ENCODE peak calls at places on chromosomes 4 and X, in five cellular contexts. O, Z, H, T and M are unnamed samples. For H4K20me1, the result is how much of the 10 kb centered on the place peaks cover.

GRCh38 chrX:21373637-21374162 is 518 bp upstream of the CNKSR2 start:
- DNase-seq in O (peak), Z (no peak), H (no peak), T (no peak), M (no peak)

GRCh38 chr4:10611673-10612072 is 72.9 kb downstream of the CLNK start:
- DNase-seq in O (no peak), Z (peak), H (peak), T (peak), M (peak)

GRCh38 chr4:165331316-165331715 is 3.8 kb downstream of the MSMO1 start:
- DNase-seq in O (no peak), Z (no peak), H (no peak), T (no peak), M (no peak)

GRCh38 chr4:76757418-76757910 is 140.5 kb downstream of the SOWAHB start:
- DNase-seq in O (no peak), Z (no peak), H (no peak), T (no peak), M (no peak)

GRCh38 chrX:134948333-134949241 is 42.2 kb upstream of the SMIM10 start:
- DNase-seq in O (no peak), Z (peak), H (peak), T (peak), M (peak)

GRCh38 chrX:153767674-153768055 is 3.6 kb downstream of the PLXNB3 start:
- DNase-seq in O (no peak), Z (no peak), H (no peak), T (no peak), M (no peak)

GRCh38 chr4:86959588-86960500 is 25.0 kb downstream of the AFF1 start:
- DNase-seq in O (peak), Z (no peak), H (no peak), T (no peak), M (no peak)

GRCh38 chr4:10728016-10728415 is 43.4 kb upstream of the CLNK start:
- DNase-seq in O (no peak), Z (no peak), H (no peak), T (no peak), M (no peak)

GRCh38 chr4:145019346-145019745 is 78.7 kb downstream of the ANAPC10 start:
- DNase-seq in O (no peak), Z (no peak), H (no peak), T (no peak), M (no peak)

GRCh38 chr4:138055890-138056289 is 186.3 kb downstream of the SLC7A11 start:
- DNase-seq in O (no peak), Z (no peak), H (peak), T (peak), M (peak)

GRCh38 chr4:13903061-13903460 is 275.5 kb upstream of the BOD1L1 start:
- DNase-seq in O (no peak), Z (no peak), H (no peak), T (no peak), M (no peak)

GRCh38 chrX:49892552-49892951 is 13.3 kb downstream of the USP27X start:
- DNase-seq in O (no peak), Z (no peak), H (no peak), T (no peak), M (no peak)

GRCh38 chr4:108834787-108835384 is 72.0 kb upstream of the ETNPPL start:
- DNase-seq in O (peak), Z (peak), H (peak), T (peak), M (peak)

GRCh38 chrX:135973025-135973547 is 702 bp downstream of the MMGT1 start:
- DNase-seq in O (no peak), Z (no peak), H (peak), T (peak), M (peak)

GRCh38 chr4:67918428-67918827 is 34.6 kb upstream of the TMPRSS11D start:
- DNase-seq in O (peak), Z (peak), H (peak), T (peak), M (no peak)

GRCh38 chrX:101430457-101431078 is 22.5 kb downstream of the HNRNPH2 start:
- DNase-seq in O (no peak), Z (no peak), H (peak), T (peak), M (no peak)

GRCh38 chr4:19583827-19584569 is 667.7 kb upstream of the SLIT2 start:
- DNase-seq in O (no peak), Z (no peak), H (peak), T (no peak), M (no peak)

GRCh38 chr4:73763877-73764276 is 23.5 kb downstream of the CXCL8 start:
- DNase-seq in O (no peak), Z (no peak), H (no peak), T (no peak), M (no peak)

GRCh38 chr4:188428935-188429334 is 289.7 kb downstream of the TRIML1 start:
- DNase-seq in O (peak), Z (no peak), H (peak), T (peak), M (no peak)

GRCh38 chr4:182179105-182179504 is 64.1 kb upstream of the TENM3 start:
- DNase-seq in O (peak), Z (no peak), H (peak), T (no peak), M (peak)

GRCh38 chrX:78595901-78596502 is 63.1 kb downstream of the RTL3 start:
- DNase-seq in O (peak), Z (no peak), H (no peak), T (peak), M (no peak)

GRCh38 chrX:11461181-11462001 is 168.2 kb downstream of the AMELX start:
- DNase-seq in O (no peak), Z (no peak), H (no peak), T (no peak), M (no peak)

GRCh38 chr4:73066928-73067327 is 2.6 kb downstream of the COX18 start:
- DNase-seq in O (no peak), Z (no peak), H (no peak), T (no peak), M (no peak)

GRCh38 chr4:167986044-167986443 is 106.3 kb upstream of the ANXA10 start:
- DNase-seq in O (no peak), Z (no peak), H (no peak), T (no peak), M (no peak)

GRCh38 chrX:119655125-119655524 is 37.8 kb downstream of the SEPTIN6 start:
- DNase-seq in O (no peak), Z (no peak), H (peak), T (peak), M (peak)

GRCh38 chr4:88738146-88738545 is 40.5 kb upstream of the NAP1L5 start:
- DNase-seq in O (no peak), Z (no peak), H (no peak), T (no peak), M (no peak)

GRCh38 chrX:129115104-129115503 is 408.2 kb downstream of the SMARCA1 start:
- DNase-seq in O (peak), Z (peak), H (peak), T (peak), M (peak)

GRCh38 chr4:39626261-39626660 is 12.4 kb downstream of the SMIM14 start:
- DNase-seq in O (no peak), Z (no peak), H (no peak), T (no peak), M (no peak)

GRCh38 chrX:38699603-38700110 is 101.6 kb upstream of the MID1IP1 start:
- DNase-seq in O (no peak), Z (no peak), H (no peak), T (no peak), M (no peak)

GRCh38 chrX:71953946-71954345 is 43.3 kb downstream of the NHSL2 start:
- DNase-seq in O (no peak), Z (no peak), H (no peak), T (no peak), M (no peak)

GRCh38 chr4:48905363-48906015 is 1.1 kb downstream of the OCIAD2 start:
- DNase-seq in O (no peak), Z (no peak), H (peak), T (peak), M (peak)

GRCh38 chr4:41506071-41506470 is 31.9 kb upstream of the LIMCH1 start:
- DNase-seq in O (no peak), Z (no peak), H (no peak), T (peak), M (peak)

GRCh38 chr4:144709793-144710525 is 64.0 kb downstream of the HHIP start:
- DNase-seq in O (no peak), Z (peak), H (peak), T (peak), M (peak)

GRCh38 chr4:177322881-177323280 is 13.2 kb downstream of the NEIL3 start:
- DNase-seq in O (no peak), Z (no peak), H (no peak), T (no peak), M (peak)
- H4K20me1 ChIP-seq in O (under half), Z (under half), H (under half), T (under half), M (under half)

GRCh38 chr4:3041192-3042142 is 32.9 kb downstream of the HTT-AS start:
- DNase-seq in O (no peak), Z (no peak), H (peak), T (peak), M (peak)
- H3K4me3 ChIP-seq in O (no peak), Z (no peak), H (peak), T (peak), M (peak)

GRCh38 chr4:98890698-98891097 is 38.2 kb downstream of the EIF4E start:
- DNase-seq in O (no peak), Z (no peak), H (peak), T (no peak), M (peak)
- H4K20me1 ChIP-seq in O (under half), Z (under half), H (under half), T (under half), M (under half)

DNA sequence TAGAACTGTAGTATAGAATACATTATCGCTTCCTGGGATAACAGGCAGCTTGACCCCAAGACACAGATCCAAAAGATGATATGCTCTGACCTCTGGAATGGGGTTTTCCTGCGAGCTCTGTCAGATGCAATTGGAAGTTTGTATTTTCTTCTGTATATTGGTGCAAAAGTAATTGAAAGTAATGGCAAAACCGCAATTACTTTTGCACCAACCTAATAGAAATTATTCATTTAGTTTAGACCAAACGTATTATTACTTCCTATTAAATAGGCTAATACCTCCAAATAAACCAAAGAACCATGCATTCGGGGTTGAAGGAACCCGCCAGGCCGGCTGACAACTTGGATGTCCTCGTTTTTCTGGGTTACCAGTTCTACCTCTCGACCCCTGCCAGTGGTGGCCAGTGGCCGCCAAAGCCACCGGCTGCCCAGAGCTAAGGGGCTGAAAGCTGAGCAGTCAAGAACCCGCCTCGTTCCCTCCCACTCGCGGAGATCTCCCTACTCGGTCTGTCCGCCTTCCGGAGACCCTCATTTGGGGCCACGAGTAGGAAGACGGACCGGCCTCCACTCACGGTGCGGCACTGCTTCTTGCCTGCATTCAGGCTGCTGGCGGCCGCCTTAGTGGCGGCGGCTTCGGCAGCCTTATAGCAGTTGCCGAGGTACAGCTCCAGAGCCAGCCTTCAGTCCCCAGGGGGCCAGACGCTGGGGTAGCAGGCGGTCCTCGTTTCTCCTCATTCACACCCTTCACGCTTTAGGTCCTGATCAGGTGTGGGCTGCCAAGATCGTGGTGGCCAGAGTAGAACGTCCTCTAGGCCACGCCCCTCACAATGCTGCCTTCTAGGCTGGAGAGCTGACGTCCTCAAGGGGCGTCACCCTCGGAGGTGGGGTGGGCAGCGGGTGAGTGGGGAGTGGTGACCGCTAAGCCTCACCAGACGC is 121.9 kb downstream of the RBMX2 start:
- DNase-seq in O (peak), Z (no peak), H (no peak), T (peak), M (peak)
- H3K4me3 ChIP-seq in O (peak), Z (no peak), H (peak), T (peak), M (peak)

GRCh38 chr4:153602758-153603157 is 81.3 kb upstream of the TLR2 start:
- DNase-seq in O (no peak), Z (no peak), H (no peak), T (no peak), M (no peak)

GRCh38 chr4:153603258-153603657 is 80.8 kb upstream of the TLR2 start:
- DNase-seq in O (no peak), Z (no peak), H (no peak), T (no peak), M (no peak)

GRCh38 chr4:153603835-153604234 is 80.2 kb upstream of the TLR2 start:
- DNase-seq in O (no peak), Z (no peak), H (no peak), T (no peak), M (no peak)
- H4K20me1 ChIP-seq in O (under half), Z (under half), H (under half), T (under half), M (under half)

DNA sequence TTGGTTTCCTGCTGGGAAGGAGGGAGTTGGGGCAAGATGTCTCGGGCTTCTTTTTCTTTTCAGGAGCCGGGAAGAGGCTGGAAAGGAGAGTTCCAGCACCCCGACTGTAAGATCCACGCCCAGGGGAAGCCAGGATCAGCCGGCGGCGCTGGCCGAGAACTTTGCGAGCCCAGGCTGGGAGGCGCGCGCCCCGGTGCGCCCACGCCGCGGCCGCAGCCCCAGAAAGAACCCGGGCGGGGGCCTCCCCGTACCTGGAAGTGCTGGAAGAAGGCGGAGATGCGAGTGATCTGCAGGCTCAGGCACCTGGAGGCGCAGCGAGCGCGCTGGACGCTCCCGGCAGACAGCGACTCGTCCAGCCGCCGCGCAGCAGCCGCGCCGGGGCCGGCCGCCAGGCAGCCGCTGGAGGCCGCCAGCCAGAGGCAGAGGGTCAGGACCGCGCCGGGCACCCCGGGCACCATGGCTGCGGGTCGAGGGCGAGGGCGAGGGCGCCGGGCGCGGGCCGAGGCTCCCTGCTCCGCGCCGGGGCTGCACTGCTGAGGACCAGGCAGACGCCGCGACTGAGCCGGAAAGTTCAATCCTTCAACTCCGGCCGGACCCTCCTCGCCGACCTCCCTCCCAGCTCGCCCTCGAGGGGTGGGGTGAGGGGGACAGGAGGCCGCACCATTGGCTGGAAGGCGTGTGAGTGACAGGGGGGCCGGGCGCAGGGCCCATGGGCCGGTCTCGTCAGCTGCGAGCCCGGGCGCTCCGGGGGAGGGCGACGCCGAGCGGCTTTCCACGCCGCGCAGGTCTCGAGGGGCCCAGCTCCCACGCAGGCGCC is at the start of gene ANOS1:
- DNase-seq in O (peak), Z (no peak), H (peak), T (peak), M (peak)
- H3K4me3 ChIP-seq in O (peak), Z (no peak), H (peak), T (peak), M (no peak)

GRCh38 chrX:137195296-137195695 is 161.5 kb upstream of the GPR101 start:
- DNase-seq in O (no peak), Z (no peak), H (no peak), T (no peak), M (no peak)
- H4K20me1 ChIP-seq in O (under half), Z (under half), H (under half), T (under half), M (under half)

GRCh38 chr4:24226667-24227066 is 336.8 kb upstream of the PPARGC1A start:
- DNase-seq in O (no peak), Z (no peak), H (no peak), T (no peak), M (peak)
- H3K4me3 ChIP-seq in O (no peak), Z (no peak), H (no peak), T (no peak), M (no peak)

GRCh38 chr4:884259-884658 is 47.9 kb downstream of the GAK start:
- DNase-seq in O (no peak), Z (no peak), H (no peak), T (no peak), M (no peak)

GRCh38 chr4:887034-887763 is 44.9 kb downstream of the GAK start:
- DNase-seq in O (no peak), Z (no peak), H (no peak), T (no peak), M (no peak)

GRCh38 chr4:883377-884095 is 48.6 kb downstream of the GAK start:
- DNase-seq in O (no peak), Z (no peak), H (no peak), T (no peak), M (no peak)

GRCh38 chr4:886244-886643 is 45.9 kb downstream of the GAK start:
- DNase-seq in O (no peak), Z (no peak), H (no peak), T (no peak), M (no peak)

DNA sequence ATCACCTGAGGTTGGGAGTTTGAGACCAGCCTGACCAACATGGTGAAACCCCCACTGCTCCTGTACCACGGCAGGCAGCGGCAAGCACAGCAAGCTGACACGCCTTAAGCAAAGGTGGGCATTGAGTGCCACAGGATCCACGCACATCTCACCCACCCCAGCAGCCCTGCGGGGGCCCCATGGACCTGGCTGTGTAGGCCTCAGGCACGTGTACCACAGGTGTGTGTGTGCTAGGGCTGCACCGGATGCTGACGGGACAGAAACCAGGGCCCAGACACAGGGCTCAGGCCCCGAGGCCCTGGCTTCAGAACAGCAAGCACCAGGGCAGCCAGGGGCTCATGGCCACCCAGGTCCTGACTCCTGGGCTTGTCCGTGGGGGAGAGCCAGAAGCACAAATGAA is 46.8 kb downstream of the GAK start:
- DNase-seq in O (no peak), Z (no peak), H (no peak), T (no peak), M (no peak)
- H4K20me1 ChIP-seq in O (under half), Z (under half), H (under half), T (under half), M (under half)